ENCODE peak calls at places on chromosomes 3 and 15, in eight cellular contexts. One of them, this sample, is unnamed.

GRCh38 chr3:109819786-109820185 is 482.4 kb upstream of the DPPA4 start:
- DNase-seq in HuH-7: no peak
- DNase-seq in NCI-H345: no peak
- DNase-seq in NCI-H2081: no peak
- DNase-seq in BJ: no peak
- DNase-seq in GM12864: no peak
- DNase-seq in GM03348: no peak
- DNase-seq in NCI-H774: no peak
- DNase-seq in this sample: no peak

GRCh38 chr15:101026686-101027272 is 107.6 kb downstream of the LRRK1 start:
- DNase-seq in HuH-7: no peak
- DNase-seq in NCI-H345: no peak
- DNase-seq in NCI-H2081: no peak
- DNase-seq in BJ: no peak
- DNase-seq in GM12864: no peak
- DNase-seq in GM03348: no peak
- DNase-seq in NCI-H774: no peak
- DNase-seq in this sample: no peak

GRCh38 chr15:60399246-60399915 is 1.6 kb upstream of the ANXA2 start:
- DNase-seq in HuH-7: no peak
- DNase-seq in NCI-H345: no peak
- DNase-seq in NCI-H2081: no peak
- DNase-seq in BJ: no peak
- DNase-seq in GM12864: no peak
- DNase-seq in GM03348: no peak
- DNase-seq in NCI-H774: no peak
- DNase-seq in this sample: no peak

GRCh38 chr3:197511853-197512635 is 43.7 kb downstream of the BDH1 start:
- DNase-seq in HuH-7: no peak
- DNase-seq in NCI-H345: no peak
- DNase-seq in NCI-H2081: no peak
- DNase-seq in BJ: no peak
- DNase-seq in GM12864: no peak
- DNase-seq in GM03348: no peak
- DNase-seq in NCI-H774: no peak
- DNase-seq in this sample: no peak

GRCh38 chr3:17581421-17582080 is 160.9 kb downstream of the TBC1D5 start:
- DNase-seq in HuH-7: no peak
- DNase-seq in NCI-H345: no peak
- DNase-seq in NCI-H2081: no peak
- DNase-seq in BJ: no peak
- DNase-seq in GM12864: no peak
- DNase-seq in GM03348: peak; percentile 21
- DNase-seq in NCI-H774: no peak
- DNase-seq in this sample: no peak

GRCh38 chr3:38047896-38048295 is 8.9 kb downstream of the DLEC1 start:
- DNase-seq in HuH-7: no peak
- DNase-seq in NCI-H345: no peak
- DNase-seq in NCI-H2081: no peak
- DNase-seq in BJ: no peak
- DNase-seq in GM12864: no peak
- DNase-seq in GM03348: no peak
- DNase-seq in NCI-H774: no peak
- DNase-seq in this sample: no peak

GRCh38 chr3:50263443-50264388 is 5.2 kb upstream of the SEMA3B start:
- DNase-seq in HuH-7: no peak
- DNase-seq in NCI-H345: no peak
- DNase-seq in NCI-H2081: no peak
- DNase-seq in BJ: no peak
- DNase-seq in GM12864: no peak
- DNase-seq in GM03348: no peak
- DNase-seq in NCI-H774: no peak
- DNase-seq in this sample: no peak

GRCh38 chr3:177262396-177262795 is 65.1 kb upstream of the TBL1XR1 start:
- DNase-seq in HuH-7: no peak
- DNase-seq in NCI-H345: no peak
- DNase-seq in NCI-H2081: no peak
- DNase-seq in BJ: no peak
- DNase-seq in GM12864: no peak
- DNase-seq in GM03348: peak; percentile 21
- DNase-seq in NCI-H774: no peak
- DNase-seq in this sample: no peak

GRCh38 chr3:149011676-149012075 is 20.3 kb downstream of the GYG1 start:
- DNase-seq in HuH-7: no peak
- DNase-seq in NCI-H345: no peak
- DNase-seq in NCI-H2081: no peak
- DNase-seq in BJ: no peak
- DNase-seq in GM12864: no peak
- DNase-seq in GM03348: no peak
- DNase-seq in NCI-H774: no peak
- DNase-seq in this sample: no peak

GRCh38 chr15:76160426-76161152 is 100.8 kb downstream of the TMEM266 start:
- DNase-seq in HuH-7: no peak
- DNase-seq in NCI-H345: no peak
- DNase-seq in NCI-H2081: no peak
- DNase-seq in BJ: no peak
- DNase-seq in GM12864: no peak
- DNase-seq in GM03348: peak; percentile 37
- DNase-seq in NCI-H774: no peak
- DNase-seq in this sample: no peak

GRCh38 chr3:121126378-121127035 is 218.5 kb downstream of the STXBP5L start:
- DNase-seq in HuH-7: no peak
- DNase-seq in NCI-H345: no peak
- DNase-seq in NCI-H2081: no peak
- DNase-seq in BJ: no peak
- DNase-seq in GM12864: no peak
- DNase-seq in GM03348: no peak
- DNase-seq in NCI-H774: no peak
- DNase-seq in this sample: no peak

GRCh38 chr15:70569718-70570231 is 193.6 kb downstream of the UACA start:
- DNase-seq in HuH-7: no peak
- DNase-seq in NCI-H345: no peak
- DNase-seq in NCI-H2081: no peak
- DNase-seq in BJ: no peak
- DNase-seq in GM12864: no peak
- DNase-seq in GM03348: no peak
- DNase-seq in NCI-H774: no peak
- DNase-seq in this sample: no peak

GRCh38 chr3:21260507-21260906 is 490.5 kb downstream of the ZNF385D start:
- DNase-seq in HuH-7: no peak
- DNase-seq in NCI-H345: no peak
- DNase-seq in NCI-H2081: no peak
- DNase-seq in BJ: no peak
- DNase-seq in GM12864: no peak
- DNase-seq in GM03348: no peak
- DNase-seq in NCI-H774: no peak
- DNase-seq in this sample: no peak